ENCODE peak calls at places on chromosomes 13 and 19, in ten cellular contexts. P, Y, V, M, L, J, X, D, U and I are unnamed samples.

GRCh38 chr13:97978661-97979450 is 25.4 kb downstream of the IPO5 start:
- DNase-seq in X (peak; percentile 47), P (no peak), Y (no peak), V (peak; percentile 31), L (no peak), U (no peak), M (peak; percentile 61), D (no peak), J (peak; percentile 16), I (no peak)

GRCh38 chr13:20624213-20624612 is 57.3 kb downstream of the IFT88 start:
- DNase-seq in X (no peak), M (no peak), Y (no peak), U (no peak), V (no peak), P (no peak), L (no peak), J (no peak), D (no peak), I (no peak)

GRCh38 chr19:37572203-37572602 is 22.4 kb downstream of the ZNF571 start:
- DNase-seq in L (no peak), Y (no peak), V (no peak), M (no peak), U (no peak), J (peak; percentile 46), X (peak; percentile 41), P (no peak), D (peak; percentile 56), I (no peak)

GRCh38 chr13:101308247-101309013 is 107.9 kb downstream of the NALCN start:
- DNase-seq in V (no peak), X (no peak), L (no peak), U (no peak), M (no peak), D (peak; percentile 10), J (peak; percentile 23), P (no peak), Y (no peak), I (peak; percentile 57)

GRCh38 chr19:13100031-13100588 is 2.5 kb downstream of the LYL1 start:
- DNase-seq in V (no peak), Y (no peak), U (no peak), L (no peak), M (no peak), D (no peak), P (no peak), X (no peak), J (no peak), I (no peak)

GRCh38 chr13:111602874-111603273 is 282.4 kb downstream of the TEX29 start:
- DNase-seq in D (no peak), Y (no peak), U (no peak), L (no peak), J (no peak), P (no peak), V (no peak), X (no peak), M (no peak), I (no peak)

GRCh38 chr13:28574617-28575142 is 79.8 kb upstream of the FLT1 start:
- DNase-seq in M (no peak), V (peak; percentile 95), U (peak; percentile 98), Y (no peak), L (peak; percentile 63), P (no peak), X (peak; percentile 91), D (peak; percentile 97), J (peak; percentile 98), I (peak; percentile 44)

GRCh38 chr13:20544186-20544914 is 18.7 kb upstream of the CRYL1 start:
- DNase-seq in D (no peak), U (no peak), X (no peak), P (no peak), Y (no peak), V (no peak), M (no peak), L (no peak), J (no peak), I (no peak)

GRCh38 chr13:113970810-113971470 is 2.9 kb downstream of the C13orf46 start:
- DNase-seq in J (no peak), L (no peak), M (no peak), V (peak; percentile 24), U (no peak), X (peak; percentile 55), D (no peak), P (peak; percentile 88), Y (no peak), I (peak; percentile 28)

GRCh38 chr13:60572003-60572792 is 175.2 kb downstream of the TDRD3 start:
- DNase-seq in X (peak; percentile 44), P (no peak), M (no peak), U (peak; percentile 25), V (peak; percentile 92), J (peak; percentile 47), Y (no peak), L (no peak), D (peak; percentile 47), I (peak; percentile 52)

GRCh38 chr19:11288349-11288748 is 7.6 kb upstream of the TSPAN16 start:
- DNase-seq in U (no peak), L (peak; percentile 59), D (peak; percentile 40), Y (no peak), X (peak; percentile 45), J (peak; percentile 26), M (no peak), P (no peak), V (peak; percentile 33), I (peak; percentile 39)

GRCh38 chr13:99227909-99228688 is 27.4 kb downstream of the UBAC2 start:
- DNase-seq in U (no peak), P (no peak), V (no peak), J (no peak), L (peak; percentile 61), D (no peak), M (no peak), Y (no peak), X (no peak), I (no peak)

GRCh38 chr13:66915596-66916185 is 314.4 kb downstream of the PCDH9 start:
- DNase-seq in M (no peak), U (no peak), X (no peak), V (peak; percentile 68), P (no peak), J (no peak), Y (no peak), L (no peak), D (peak; percentile 33), I (no peak)

GRCh38 chr13:24142886-24143285 is 17.6 kb upstream of the SPATA13 start:
- DNase-seq in M (no peak), V (no peak), D (no peak), X (no peak), L (no peak), Y (no peak), P (no peak), J (no peak), U (no peak), I (no peak)

GRCh38 chr19:44755219-44755618 is 6.7 kb downstream of the BCL3 start:
- DNase-seq in L (no peak), D (no peak), U (no peak), M (no peak), X (no peak), P (peak; percentile 60), V (no peak), J (no peak), Y (no peak), I (no peak)

GRCh38 chr19:44754743-44755066 is 6.2 kb downstream of the BCL3 start:
- DNase-seq in V (no peak), U (no peak), Y (no peak), L (no peak), J (no peak), M (no peak), X (no peak), P (no peak), D (no peak), I (no peak)

GRCh38 chr19:44753619-44753931 is 5.1 kb downstream of the BCL3 start:
- DNase-seq in Y (no peak), X (no peak), L (no peak), U (no peak), M (no peak), D (no peak), P (no peak), V (no peak), J (no peak), I (no peak)

GRCh38 chr19:44752816-44753618 is 4.5 kb downstream of the BCL3 start:
- DNase-seq in J (peak; percentile 96), D (peak; percentile 95), X (peak; percentile 98), Y (peak; percentile 77), L (peak; percentile 93), P (peak; percentile 97), U (peak; percentile 92), V (peak; percentile 98), M (no peak), I (peak; percentile 98)

GRCh38 chr19:44753932-44754742 is 5.6 kb downstream of the BCL3 start:
- DNase-seq in J (peak; percentile 72), U (peak; percentile 61), V (peak; percentile 92), X (peak; percentile 88), Y (peak; percentile 87), L (peak; percentile 93), M (no peak), D (peak; percentile 67), P (peak; percentile 96), I (peak; percentile 94)
- H3K4me3 ChIP-seq in J (peak overlapping the region; percentile 48), U (peak overlapping the region; percentile 31), V (peak overlapping the region; percentile 40), X (peak overlapping the region; percentile 54), Y (peak overlapping the region; percentile 22), L (peak overlapping the region; percentile 5), M (no peak overlapping the region), D (peak overlapping the region; percentile 45), P (peak overlapping the region; percentile 80), I (peak overlapping the region; percentile 75)

DNA sequence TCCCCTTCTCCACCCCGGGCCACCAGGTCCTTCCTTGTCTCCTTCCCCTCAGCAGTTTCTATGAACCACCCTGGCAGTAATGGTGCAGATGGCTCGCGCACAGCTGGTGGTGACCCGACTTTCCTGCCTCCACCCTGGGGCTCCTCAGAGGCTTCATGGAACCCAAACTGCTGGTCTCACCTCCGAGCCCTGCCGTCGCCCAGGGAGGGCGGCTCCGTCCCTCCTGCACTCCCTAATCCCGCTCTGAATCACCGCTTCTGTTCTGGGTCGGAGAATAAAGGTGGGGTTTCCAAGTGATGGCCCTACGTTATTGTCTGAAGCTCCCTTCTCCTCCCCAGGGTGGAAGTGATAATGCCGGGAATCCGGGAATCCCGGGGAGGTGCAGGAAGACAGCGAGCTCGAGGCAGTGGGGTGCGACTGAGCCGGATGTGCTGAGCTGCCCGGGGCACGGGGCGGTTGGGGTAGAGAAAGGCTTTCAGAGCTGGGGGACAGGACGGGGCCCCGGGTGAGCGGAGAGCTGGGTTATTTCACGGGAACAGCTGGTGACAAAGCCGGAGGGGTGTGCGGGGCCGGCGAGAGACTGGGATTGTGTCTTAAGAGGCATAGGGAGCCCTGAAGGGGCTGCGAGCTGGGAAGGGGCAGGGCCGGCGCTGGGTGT is 711 bp downstream of the FUT2 start:
- DNase-seq in D (no peak), M (no peak), P (no peak), V (no peak), X (no peak), Y (no peak), U (no peak), J (no peak), L (no peak), I (no peak)
- H3K4me3 ChIP-seq in D (no peak overlapping the region), M (peak overlapping the region; percentile 46), P (peak overlapping the region; percentile 63), V (no peak overlapping the region), X (no peak overlapping the region), Y (no peak overlapping the region), U (no peak overlapping the region), J (no peak overlapping the region), L (no peak overlapping the region), I (no peak overlapping the region)

GRCh38 chr19:24074720-24075119 is 12.3 kb upstream of the ZNF254 start:
- DNase-seq in U (no peak), J (peak; percentile 64), V (peak; percentile 30), D (peak; percentile 17), X (peak; percentile 61), L (peak; percentile 29), M (no peak), P (no peak), Y (no peak), I (peak; percentile 11)
- H3K4me3 ChIP-seq in U (no peak overlapping the region), J (no peak overlapping the region), V (no peak overlapping the region), D (no peak overlapping the region), X (no peak overlapping the region), L (no peak overlapping the region), M (no peak overlapping the region), P (no peak overlapping the region), Y (no peak overlapping the region), I (no peak overlapping the region)

GRCh38 chr19:2034729-2035589 is 16.1 kb downstream of the MKNK2 start:
- DNase-seq in P (no peak), D (no peak), X (peak; percentile 56), M (no peak), J (no peak), V (no peak), U (no peak), L (peak; percentile 80), Y (peak; percentile 43), I (no peak)
- H3K4me3 ChIP-seq in P (no peak overlapping the region), D (no peak overlapping the region), X (no peak overlapping the region), M (no peak overlapping the region), J (no peak overlapping the region), V (no peak overlapping the region), U (no peak overlapping the region), L (no peak overlapping the region), Y (no peak overlapping the region), I (no peak overlapping the region)